ENCODE peak calls at places on chromosomes 5 and 9, in eight cellular contexts. S, U, M, A, C, H, T and N are unnamed samples.
A peak's percentile ranks its signal among the peaks of the same experiment; 100 is the strongest.

GRCh38 chr9:100352201-100352726 is 478 bp downstream of the TEX10 start:
- DNase-seq in S (peak; percentile 16), U (no peak), M (peak; percentile 21), A (peak; percentile 8), C (peak; percentile 10), H (peak; percentile 88), T (peak; percentile 20), N (no peak)

GRCh38 chr5:133445744-133446143 is 166.6 kb downstream of the FSTL4 start:
- DNase-seq in S (no peak), U (no peak), M (no peak), A (no peak), C (no peak), H (no peak), T (no peak), N (no peak)

GRCh38 chr5:155004138-155004744 is 9.3 kb upstream of the KIF4B start:
- DNase-seq in S (peak; percentile 18), U (peak; percentile 31), M (no peak), A (peak; percentile 27), C (no peak), H (no peak), T (no peak), N (no peak)

GRCh38 chr5:35405938-35406337 is 175.7 kb upstream of the PRLR start:
- DNase-seq in S (no peak), U (no peak), M (no peak), A (no peak), C (no peak), H (peak; percentile 59), T (no peak), N (no peak)

GRCh38 chr5:172156541-172156994 is 31.5 kb downstream of the STK10 start:
- DNase-seq in S (no peak), U (no peak), M (no peak), A (no peak), C (no peak), H (no peak), T (peak; percentile 68), N (no peak)

GRCh38 chr5:173201636-173202265 is 33.3 kb downstream of the NKX2-5 start:
- DNase-seq in S (peak; percentile 37), U (peak; percentile 49), M (peak; percentile 80), A (peak; percentile 87), C (peak; percentile 72), H (no peak), T (no peak), N (peak; percentile 40)

GRCh38 chr9:74556685-74557084 is 59.5 kb downstream of the RORB start:
- DNase-seq in S (no peak), U (no peak), M (peak; percentile 82), A (peak; percentile 85), C (no peak), H (no peak), T (no peak), N (no peak)

GRCh38 chr5:15571618-15572017 is 71.6 kb downstream of the FBXL7 start:
- DNase-seq in S (no peak), U (no peak), M (no peak), A (no peak), C (no peak), H (no peak), T (no peak), N (no peak)

GRCh38 chr5:181205735-181206401 is 872 bp upstream of the TRIM7 start:
- DNase-seq in S (no peak), U (no peak), M (peak; percentile 39), A (no peak), C (peak; percentile 21), H (no peak), T (no peak), N (no peak)

GRCh38 chr5:121144764-121145163 is 680.7 kb downstream of the PRR16 start:
- DNase-seq in S (peak; percentile 19), U (no peak), M (peak; percentile 69), A (peak; percentile 56), C (peak; percentile 35), H (no peak), T (no peak), N (peak; percentile 5)

GRCh38 chr9:72936266-72936665 is 16.6 kb downstream of the ALDH1A1 start:
- DNase-seq in S (no peak), U (no peak), M (no peak), A (no peak), C (no peak), H (no peak), T (no peak), N (no peak)

GRCh38 chr5:23164971-23165370 is 311.8 kb upstream of the CDH12 start:
- DNase-seq in S (no peak), U (no peak), M (no peak), A (no peak), C (no peak), H (no peak), T (no peak), N (no peak)

GRCh38 chr9:32969270-32969669 is 32.2 kb downstream of the APTX start:
- DNase-seq in S (no peak), U (no peak), M (peak; percentile 81), A (no peak), C (peak; percentile 74), H (no peak), T (no peak), N (no peak)

GRCh38 chr9:17291766-17292165 is 156.9 kb downstream of the CNTLN start:
- DNase-seq in S (no peak), U (no peak), M (peak; percentile 83), A (peak; percentile 25), C (peak; percentile 63), H (no peak), T (no peak), N (peak; percentile 0)

GRCh38 chr9:89022902-89023301 is 31.6 kb downstream of the S1PR3 start:
- DNase-seq in S (peak; percentile 85), U (no peak), M (peak; percentile 79), A (peak; percentile 15), C (peak; percentile 79), H (no peak), T (no peak), N (no peak)

GRCh38 chr5:127942246-127943060 is 141.1 kb upstream of the SLC12A2 start:
- DNase-seq in S (no peak), U (no peak), M (peak; percentile 56), A (peak; percentile 73), C (peak; percentile 66), H (no peak), T (no peak), N (no peak)

GRCh38 chr9:8071445-8071798 is 271.8 kb upstream of the DMAC1 start:
- DNase-seq in S (no peak), U (no peak), M (no peak), A (no peak), C (no peak), H (no peak), T (peak; percentile 7), N (no peak)

GRCh38 chr5:174311531-174312269 is 266.2 kb downstream of the NSG2 start:
- DNase-seq in S (peak; percentile 48), U (no peak), M (peak; percentile 50), A (no peak), C (peak; percentile 34), H (peak; percentile 88), T (peak; percentile 67), N (no peak)

GRCh38 chr9:135666534-135667402 is 3.7 kb downstream of the LCN9 start:
- DNase-seq in S (no peak), U (no peak), M (no peak), A (no peak), C (no peak), H (no peak), T (no peak), N (no peak)

GRCh38 chr9:71001780-71002386 is 119.5 kb downstream of the TRPM3 start:
- DNase-seq in S (peak; percentile 36), U (peak; percentile 23), M (peak; percentile 33), A (peak; percentile 56), C (peak; percentile 25), H (no peak), T (no peak), N (peak; percentile 8)

GRCh38 chr9:12774861-12775367 is at the start of gene LURAP1L:
- DNase-seq in S (peak; percentile 85), U (peak; percentile 70), M (peak; percentile 76), A (peak; percentile 78), C (peak; percentile 83), H (no peak), T (peak; percentile 20), N (no peak)

GRCh38 chr5:95835682-95836405 is 13.3 kb upstream of the GLRX start:
- DNase-seq in S (no peak), U (no peak), M (no peak), A (no peak), C (no peak), H (peak; percentile 87), T (no peak), N (no peak)
- H3K4me3 ChIP-seq in S (peak overlapping the region; percentile 62), U (no peak overlapping the region), M (no peak overlapping the region), A (peak overlapping the region; percentile 58), C (no peak overlapping the region), H (no peak overlapping the region), T (peak overlapping the region; percentile 76), N (no peak overlapping the region)

DNA sequence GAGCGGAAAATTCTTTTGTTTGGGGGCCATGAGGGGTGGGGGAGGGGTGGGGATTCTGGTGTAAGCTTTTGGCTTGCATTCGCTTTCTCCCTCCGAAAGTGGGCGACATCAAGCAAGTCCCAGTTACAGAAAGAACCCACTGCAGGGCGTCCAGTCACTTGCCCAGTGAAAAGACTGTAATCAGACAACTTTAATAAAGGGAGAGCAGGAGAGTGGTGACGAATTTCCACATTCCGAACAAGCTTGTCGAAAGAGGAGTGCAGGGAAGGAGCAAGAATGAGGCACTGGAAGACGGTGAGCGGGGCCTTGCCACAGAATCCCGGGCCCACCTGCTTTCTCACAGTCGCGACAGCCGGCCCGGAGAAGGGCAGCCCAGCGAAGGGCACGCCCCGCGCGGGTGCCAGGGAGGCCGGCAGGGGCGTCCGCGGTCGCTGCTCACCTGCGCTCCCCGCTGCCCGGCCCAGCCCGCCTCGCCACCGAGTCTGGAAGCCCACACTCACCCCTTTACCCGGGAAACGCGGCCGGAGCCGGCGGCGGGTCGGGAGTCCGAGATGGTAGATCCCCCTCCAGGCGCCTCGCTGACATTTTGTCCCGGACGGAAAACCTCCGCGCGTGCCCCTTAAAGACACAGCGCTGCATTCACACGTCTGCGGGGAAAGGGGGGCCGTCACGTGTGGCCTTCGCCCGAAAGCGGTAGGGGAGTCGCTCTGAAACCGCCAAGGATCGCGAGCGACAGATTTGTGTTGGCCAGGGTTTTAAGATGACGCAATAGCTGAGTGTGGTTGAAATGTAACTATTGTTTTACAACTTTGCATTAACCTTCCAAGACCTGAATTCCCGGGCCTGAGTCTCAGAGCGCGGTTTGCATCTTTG is at the start of gene ZBED3:
- DNase-seq in S (peak; percentile 83), U (peak; percentile 71), M (peak; percentile 78), A (peak; percentile 49), C (peak; percentile 74), H (peak; percentile 93), T (peak; percentile 61), N (peak; percentile 44)
- TF ChIP-seq CTCF in S (peak; percentile 20), U (no peak), M (peak; percentile 43), A (peak; percentile 30), C (no peak), H (no peak), T (peak; percentile 23), N (peak; percentile 17)

GRCh38 chr9:123358181-123358894 is 2.3 kb downstream of the CRB2 start:
- DNase-seq in S (no peak), U (no peak), M (no peak), A (no peak), C (no peak), H (no peak), T (no peak), N (no peak)
- H3K4me3 ChIP-seq in S (no peak overlapping the region), U (no peak overlapping the region), M (no peak overlapping the region), A (no peak overlapping the region), C (no peak overlapping the region), H (no peak overlapping the region), T (no peak overlapping the region), N (no peak overlapping the region)

GRCh38 chr5:113615708-113616107 is 102.2 kb downstream of the YTHDC2 start:
- DNase-seq in S (peak; percentile 74), U (no peak), M (peak; percentile 6), A (no peak), C (peak; percentile 60), H (no peak), T (no peak), N (no peak)
- TF ChIP-seq CTCF in S (no peak), U (no peak), M (no peak), A (no peak), C (no peak), H (no peak), T (no peak), N (no peak)